ENCODE peak calls at places on chromosomes 11 and 22, in seven cellular contexts. One of them, this sample, is unnamed.

GRCh38 chr11:62433553-62434301 is 14.9 kb downstream of the SCGB1A1 start:
- DNase-seq in sigmoid colon: peak
- DNase-seq in Panc1: no peak
- DNase-seq in GM23338: no peak
- DNase-seq in esophagus muscularis mucosa: no peak
- DNase-seq in HL-60: no peak
- DNase-seq in GM12878: no peak
- DNase-seq in this sample: no peak

GRCh38 chr11:657691-658126 is 20.6 kb downstream of the DRD4 start:
- DNase-seq in HL-60: no peak
- DNase-seq in GM12878: no peak
- DNase-seq in sigmoid colon: no peak
- DNase-seq in GM23338: no peak
- DNase-seq in Panc1: no peak
- DNase-seq in esophagus muscularis mucosa: no peak
- DNase-seq in this sample: no peak

GRCh38 chr22:39953101-39953500 is 7.1 kb upstream of the TMA7B start:
- DNase-seq in Panc1: no peak
- DNase-seq in sigmoid colon: no peak
- DNase-seq in GM23338: no peak
- DNase-seq in esophagus muscularis mucosa: no peak
- DNase-seq in GM12878: no peak
- DNase-seq in HL-60: no peak
- DNase-seq in this sample: no peak

GRCh38 chr11:46826310-46827044 is 19.6 kb downstream of the CKAP5 start:
- DNase-seq in GM12878: no peak
- DNase-seq in Panc1: no peak
- DNase-seq in HL-60: no peak
- DNase-seq in esophagus muscularis mucosa: peak
- DNase-seq in sigmoid colon: peak
- DNase-seq in GM23338: peak
- DNase-seq in this sample: no peak

GRCh38 chr11:59755701-59756495 is 722 bp downstream of the STX3 start:
- DNase-seq in GM23338: peak
- DNase-seq in GM12878: no peak
- DNase-seq in HL-60: peak
- DNase-seq in Panc1: peak
- DNase-seq in sigmoid colon: peak
- DNase-seq in esophagus muscularis mucosa: peak
- DNase-seq in this sample: no peak

GRCh38 chr22:11629661-11630385 is 3898.2 kb upstream of the OR11H1 start:
- DNase-seq in esophagus muscularis mucosa: peak
- DNase-seq in sigmoid colon: no peak
- DNase-seq in GM23338: no peak
- DNase-seq in Panc1: no peak
- DNase-seq in HL-60: no peak
- DNase-seq in GM12878: no peak
- DNase-seq in this sample: no peak

GRCh38 chr11:108592591-108593213 is 866 bp downstream of the EXPH5 start:
- DNase-seq in sigmoid colon: no peak
- DNase-seq in HL-60: no peak
- DNase-seq in esophagus muscularis mucosa: no peak
- DNase-seq in Panc1: no peak
- DNase-seq in GM12878: no peak
- DNase-seq in GM23338: peak
- DNase-seq in this sample: no peak

GRCh38 chr11:102197759-102198158 is 87.5 kb downstream of the YAP1 start:
- DNase-seq in GM12878: no peak
- DNase-seq in esophagus muscularis mucosa: no peak
- DNase-seq in GM23338: peak
- DNase-seq in sigmoid colon: no peak
- DNase-seq in Panc1: no peak
- DNase-seq in HL-60: no peak
- DNase-seq in this sample: no peak

GRCh38 chr22:33049125-33049729 is 9.0 kb downstream of the SYN3 start:
- DNase-seq in Panc1: peak
- DNase-seq in GM12878: peak
- DNase-seq in GM23338: peak
- DNase-seq in HL-60: peak
- DNase-seq in esophagus muscularis mucosa: no peak
- DNase-seq in sigmoid colon: peak
- DNase-seq in this sample: peak

GRCh38 chr11:61429346-61429690 is 457 bp downstream of the CPSF7 start:
- DNase-seq in sigmoid colon: peak
- DNase-seq in HL-60: peak
- DNase-seq in GM23338: peak
- DNase-seq in esophagus muscularis mucosa: no peak
- DNase-seq in Panc1: no peak
- DNase-seq in GM12878: no peak
- DNase-seq in this sample: no peak

GRCh38 chr11:71470956-71471355 is 18.0 kb downstream of the NADSYN1 start:
- DNase-seq in GM23338: no peak
- DNase-seq in esophagus muscularis mucosa: no peak
- DNase-seq in sigmoid colon: peak
- DNase-seq in GM12878: no peak
- DNase-seq in HL-60: no peak
- DNase-seq in Panc1: no peak
- DNase-seq in this sample: no peak

GRCh38 chr11:114472661-114473060 is 33.4 kb downstream of the REXO2 start:
- DNase-seq in HL-60: no peak
- DNase-seq in GM12878: no peak
- DNase-seq in GM23338: no peak
- DNase-seq in sigmoid colon: no peak
- DNase-seq in esophagus muscularis mucosa: no peak
- DNase-seq in Panc1: no peak
- DNase-seq in this sample: no peak

GRCh38 chr11:3838504-3838903 is 2.3 kb downstream of the RHOG start:
- DNase-seq in sigmoid colon: no peak
- DNase-seq in HL-60: no peak
- DNase-seq in esophagus muscularis mucosa: no peak
- DNase-seq in GM12878: no peak
- DNase-seq in GM23338: no peak
- DNase-seq in Panc1: no peak
- DNase-seq in this sample: no peak
- H3K4me3 ChIP-seq in sigmoid colon: peak
- H3K4me3 ChIP-seq in HL-60: peak
- H3K4me3 ChIP-seq in esophagus muscularis mucosa: peak
- H3K4me3 ChIP-seq in GM12878: peak
- H3K4me3 ChIP-seq in GM23338: no peak
- H3K4me3 ChIP-seq in Panc1: no peak
- H3K4me3 ChIP-seq in this sample: no peak

GRCh38 chr11:18526521-18527296 is at the start of gene TSG101:
- DNase-seq in esophagus muscularis mucosa: peak
- DNase-seq in sigmoid colon: peak
- DNase-seq in GM12878: peak
- DNase-seq in GM23338: peak
- DNase-seq in HL-60: peak
- DNase-seq in Panc1: peak
- DNase-seq in this sample: peak
- TF ChIP-seq POLR2AphosphoS5 in esophagus muscularis mucosa: peak
- TF ChIP-seq POLR2AphosphoS5 in sigmoid colon: peak
- TF ChIP-seq POLR2AphosphoS5 in GM12878: peak
- TF ChIP-seq POLR2AphosphoS5 in GM23338: peak
- TF ChIP-seq POLR2AphosphoS5 in HL-60: peak
- TF ChIP-seq POLR2AphosphoS5 in Panc1: peak
- TF ChIP-seq POLR2AphosphoS5 in this sample: peak

GRCh38 chr11:69450064-69450856 is 31.2 kb upstream of the LINC01488 start:
- DNase-seq in esophagus muscularis mucosa: no peak
- DNase-seq in GM12878: no peak
- DNase-seq in Panc1: no peak
- DNase-seq in sigmoid colon: no peak
- DNase-seq in GM23338: no peak
- DNase-seq in HL-60: no peak
- DNase-seq in this sample: no peak
- H3K27ac ChIP-seq in esophagus muscularis mucosa: peak
- H3K27ac ChIP-seq in GM12878: no peak
- H3K27ac ChIP-seq in Panc1: peak
- H3K27ac ChIP-seq in sigmoid colon: peak
- H3K27ac ChIP-seq in GM23338: no peak
- H3K27ac ChIP-seq in HL-60: no peak
- H3K27ac ChIP-seq in this sample: no peak

DNA sequence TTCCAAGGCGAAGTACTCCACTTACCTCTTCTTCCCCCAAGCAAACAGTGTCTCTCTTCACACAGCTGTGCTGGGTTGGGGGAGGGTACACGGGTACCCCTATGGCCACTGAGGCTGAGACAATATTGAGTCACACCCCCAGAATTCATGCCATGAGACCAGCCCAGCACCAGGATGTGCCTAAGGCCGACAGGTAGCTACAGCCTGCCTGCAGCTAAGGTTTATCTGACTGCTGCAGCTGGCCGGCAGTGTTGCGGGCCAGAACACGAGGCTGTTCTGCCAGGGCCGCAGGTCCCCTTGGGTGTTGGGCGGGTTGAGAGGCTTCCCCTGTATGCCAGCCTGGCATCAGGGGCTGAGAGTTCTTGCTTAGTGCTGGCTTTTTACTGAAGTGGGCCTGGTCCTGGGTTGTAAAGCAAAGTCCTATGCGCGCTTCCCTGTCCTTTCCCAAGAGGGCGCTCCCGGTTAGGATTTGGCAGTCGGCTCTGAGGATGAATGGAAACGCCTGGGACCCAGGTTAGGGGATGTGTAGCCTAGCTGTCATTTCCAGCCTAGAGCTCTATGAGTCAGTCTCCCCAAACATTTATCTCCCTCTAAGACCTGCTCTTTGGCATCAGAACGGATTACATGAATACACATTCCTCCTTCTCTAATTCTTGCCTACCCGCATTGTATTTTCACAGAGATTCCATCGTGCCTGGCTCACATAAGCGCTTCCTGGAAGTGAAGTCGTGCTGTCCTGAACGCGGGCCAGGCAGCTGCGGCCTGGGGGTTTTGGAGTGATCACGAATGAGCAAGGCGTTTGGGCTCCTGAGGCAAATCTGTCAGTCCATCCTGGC is 7.1 kb downstream of the USP18 start:
- DNase-seq in sigmoid colon: peak
- DNase-seq in Panc1: no peak
- DNase-seq in HL-60: no peak
- DNase-seq in GM12878: no peak
- DNase-seq in GM23338: peak
- DNase-seq in esophagus muscularis mucosa: no peak
- DNase-seq in this sample: no peak
- H3K4me3 ChIP-seq in sigmoid colon: no peak
- H3K4me3 ChIP-seq in Panc1: no peak
- H3K4me3 ChIP-seq in HL-60: no peak
- H3K4me3 ChIP-seq in GM12878: no peak
- H3K4me3 ChIP-seq in GM23338: peak
- H3K4me3 ChIP-seq in esophagus muscularis mucosa: no peak
- H3K4me3 ChIP-seq in this sample: no peak

DNA sequence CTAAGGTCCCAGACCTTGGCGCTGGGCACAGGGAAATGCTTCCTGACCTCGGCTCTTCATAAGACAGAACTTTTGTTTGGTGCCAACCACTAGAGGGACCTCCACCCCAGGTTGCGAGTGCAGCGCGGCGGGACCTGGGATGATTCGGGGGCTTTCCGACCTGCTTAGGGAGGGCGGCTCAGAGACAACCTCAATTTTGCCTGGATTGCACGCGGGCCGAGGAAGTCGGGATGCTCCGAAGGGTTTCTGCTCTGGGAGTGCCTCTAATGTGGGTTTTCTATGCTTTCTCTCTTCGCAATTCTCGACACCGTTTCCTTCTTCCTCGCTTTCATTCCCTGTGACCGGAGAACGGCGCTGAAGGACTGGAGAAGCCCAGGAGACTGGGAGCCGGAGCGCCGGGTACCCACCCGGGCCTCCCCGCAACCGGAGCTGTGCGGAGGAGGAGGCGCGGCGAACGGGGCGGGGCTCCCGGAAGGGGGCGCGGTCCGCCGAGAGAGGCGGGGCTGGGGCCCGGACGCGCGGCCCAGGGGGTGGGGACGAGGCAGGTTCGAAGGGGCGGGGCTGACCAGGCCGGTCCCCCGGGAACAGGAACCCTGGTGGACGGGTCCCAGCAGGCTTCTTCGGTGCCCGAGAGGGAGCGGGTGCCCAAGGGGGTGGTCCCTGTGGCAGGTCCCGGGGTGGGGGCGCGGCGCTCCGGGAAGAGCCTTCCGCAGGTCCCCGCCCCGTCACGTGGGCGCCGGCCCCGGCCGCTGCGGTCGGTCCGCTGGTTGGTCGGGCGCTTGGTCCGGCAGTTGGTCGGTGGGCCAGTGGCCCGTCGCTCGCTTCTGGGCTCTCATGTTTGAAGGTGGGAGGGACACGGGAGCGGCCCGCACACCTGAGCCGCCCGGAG is at the start of gene PPFIBP2:
- DNase-seq in esophagus muscularis mucosa: peak
- DNase-seq in GM12878: no peak
- DNase-seq in Panc1: peak
- DNase-seq in GM23338: peak
- DNase-seq in HL-60: no peak
- DNase-seq in sigmoid colon: peak
- DNase-seq in this sample: no peak
- TF ChIP-seq POLR2AphosphoS5 in esophagus muscularis mucosa: peak
- TF ChIP-seq POLR2AphosphoS5 in GM12878: peak
- TF ChIP-seq POLR2AphosphoS5 in Panc1: peak
- TF ChIP-seq POLR2AphosphoS5 in GM23338: peak
- TF ChIP-seq POLR2AphosphoS5 in HL-60: no peak
- TF ChIP-seq POLR2AphosphoS5 in sigmoid colon: peak
- TF ChIP-seq POLR2AphosphoS5 in this sample: no peak